ENCODE peak calls at places on chromosomes 5 and 9, in nine cellular contexts. P is RWPE1, O is astrocyte of the spinal cord, Y is HFFc6, S is Calu3, H is astrocyte of the cerebellum, Q is NB4, I is retinal pigment epithelial cell, R is fibroblast of pulmonary artery. U is an unnamed sample.

GRCh38 chr9:81791076-81791475 is 101.7 kb upstream of the TLE1 start:
- DNase-seq in O (no peak), Q (no peak), R (no peak), P (no peak), H (no peak), I (no peak), Y (no peak), S (no peak), U (no peak)

GRCh38 chr9:133285252-133285775 is 10.3 kb upstream of the ABO start:
- DNase-seq in P (no peak), O (no peak), S (no peak), Y (no peak), Q (no peak), R (no peak), H (no peak), I (no peak), U (no peak)

GRCh38 chr5:146647656-146648199 is 131.7 kb upstream of the GPR151 start:
- DNase-seq in Y (no peak), H (no peak), O (peak), R (no peak), P (no peak), I (no peak), S (no peak), Q (no peak), U (no peak)

GRCh38 chr9:33187519-33188218 is 20.5 kb upstream of the B4GALT1 start:
- DNase-seq in S (no peak), Y (peak), P (no peak), I (no peak), H (peak), Q (no peak), R (peak), O (peak), U (no peak)

GRCh38 chr5:69493235-69493925 is 790 bp downstream of the OCLN start:
- DNase-seq in R (no peak), O (no peak), S (peak), Y (no peak), Q (peak), P (peak), I (no peak), H (no peak), U (no peak)

GRCh38 chr5:15346738-15347137 is 153.2 kb upstream of the FBXL7 start:
- DNase-seq in H (no peak), P (no peak), I (no peak), Y (no peak), Q (no peak), O (no peak), R (peak), S (no peak), U (no peak)

GRCh38 chr9:97321681-97322080 is 14.2 kb downstream of the CCDC180 start:
- DNase-seq in S (no peak), O (no peak), R (no peak), Q (no peak), I (no peak), P (no peak), Y (no peak), H (no peak), U (no peak)

GRCh38 chr5:169576181-169576598 is 7.4 kb upstream of the SPDL1 start:
- DNase-seq in S (no peak), O (peak), H (peak), P (peak), I (no peak), R (peak), Y (peak), Q (no peak), U (peak)

GRCh38 chr5:155019601-155020226 is 6.2 kb downstream of the KIF4B start:
- DNase-seq in Q (no peak), P (no peak), I (no peak), H (no peak), O (no peak), S (no peak), R (no peak), Y (no peak), U (no peak)

GRCh38 chr5:155015239-155015638 is 1.7 kb downstream of the KIF4B start:
- DNase-seq in S (no peak), R (no peak), I (no peak), Q (no peak), P (no peak), O (no peak), H (no peak), Y (no peak), U (no peak)

GRCh38 chr5:155013526-155013925 is at the start of gene KIF4B:
- DNase-seq in H (no peak), Q (no peak), R (no peak), I (no peak), P (no peak), S (no peak), O (no peak), Y (no peak), U (no peak)

GRCh38 chr5:155021858-155022257 is 8.3 kb downstream of the KIF4B start:
- DNase-seq in R (no peak), I (no peak), O (no peak), H (no peak), S (no peak), Y (no peak), P (no peak), Q (no peak), U (no peak)

GRCh38 chr5:155017610-155018009 is 4.1 kb downstream of the KIF4B start:
- DNase-seq in S (no peak), Q (peak), P (no peak), H (no peak), Y (no peak), O (no peak), I (no peak), R (no peak), U (no peak)
- TF ChIP-seq CTCF in S (no peak), Q (no peak), P (no peak), H (no peak), Y (no peak), O (no peak), I (no peak), R (no peak), U (no peak)

GRCh38 chr5:42896523-42896922 is 84.8 kb upstream of the SELENOP start:
- DNase-seq in I (no peak), R (no peak), O (no peak), Q (no peak), H (no peak), S (no peak), Y (no peak), P (no peak), U (no peak)

GRCh38 chr5:42898760-42899159 is 87.1 kb upstream of the SELENOP start:
- DNase-seq in H (no peak), S (no peak), I (no peak), O (no peak), P (no peak), Y (no peak), Q (no peak), R (no peak), U (no peak)

GRCh38 chr5:42889311-42889933 is 77.7 kb upstream of the SELENOP start:
- DNase-seq in O (peak), H (peak), P (peak), R (peak), S (peak), I (peak), Y (peak), Q (peak), U (peak)

GRCh38 chr5:42888771-42889170 is 77.1 kb upstream of the SELENOP start:
- DNase-seq in R (no peak), I (no peak), Q (no peak), O (no peak), H (no peak), P (no peak), S (no peak), Y (no peak), U (no peak)

DNA sequence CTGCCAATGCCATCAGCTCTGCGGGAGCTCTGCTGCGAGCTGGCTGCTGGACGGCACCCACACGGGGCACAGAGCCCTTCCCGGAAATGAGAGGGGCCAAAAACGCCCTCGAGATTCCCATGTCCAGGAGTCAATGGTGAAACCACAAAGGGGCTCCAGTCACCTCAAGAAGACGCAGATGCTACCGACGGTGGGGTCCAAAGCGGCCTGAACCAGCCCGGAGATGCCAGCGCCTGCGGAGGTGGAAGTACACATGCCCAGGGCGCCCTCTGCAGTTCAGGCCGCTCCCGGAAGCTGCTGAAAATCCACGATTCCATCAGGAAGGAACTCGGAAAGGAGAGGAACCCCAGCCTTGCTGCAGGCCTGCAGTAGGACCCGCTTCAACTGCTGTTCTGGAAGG is 82.4 kb upstream of the SELENOP start:
- DNase-seq in I (no peak), P (no peak), Q (no peak), H (no peak), O (no peak), R (no peak), S (no peak), Y (no peak), U (no peak)
- TF ChIP-seq CTCF in I (peak), P (no peak), Q (peak), H (peak), O (peak), R (peak), S (no peak), Y (peak), U (peak)

GRCh38 chr9:120569556-120569955 is 10.4 kb downstream of the CDK5RAP2 start:
- DNase-seq in O (no peak), Y (no peak), I (no peak), H (no peak), R (no peak), P (no peak), S (no peak), Q (no peak), U (no peak)
- TF ChIP-seq CTCF in O (peak), Y (no peak), I (peak), H (peak), R (no peak), P (no peak), S (no peak), Q (no peak), U (peak)

DNA sequence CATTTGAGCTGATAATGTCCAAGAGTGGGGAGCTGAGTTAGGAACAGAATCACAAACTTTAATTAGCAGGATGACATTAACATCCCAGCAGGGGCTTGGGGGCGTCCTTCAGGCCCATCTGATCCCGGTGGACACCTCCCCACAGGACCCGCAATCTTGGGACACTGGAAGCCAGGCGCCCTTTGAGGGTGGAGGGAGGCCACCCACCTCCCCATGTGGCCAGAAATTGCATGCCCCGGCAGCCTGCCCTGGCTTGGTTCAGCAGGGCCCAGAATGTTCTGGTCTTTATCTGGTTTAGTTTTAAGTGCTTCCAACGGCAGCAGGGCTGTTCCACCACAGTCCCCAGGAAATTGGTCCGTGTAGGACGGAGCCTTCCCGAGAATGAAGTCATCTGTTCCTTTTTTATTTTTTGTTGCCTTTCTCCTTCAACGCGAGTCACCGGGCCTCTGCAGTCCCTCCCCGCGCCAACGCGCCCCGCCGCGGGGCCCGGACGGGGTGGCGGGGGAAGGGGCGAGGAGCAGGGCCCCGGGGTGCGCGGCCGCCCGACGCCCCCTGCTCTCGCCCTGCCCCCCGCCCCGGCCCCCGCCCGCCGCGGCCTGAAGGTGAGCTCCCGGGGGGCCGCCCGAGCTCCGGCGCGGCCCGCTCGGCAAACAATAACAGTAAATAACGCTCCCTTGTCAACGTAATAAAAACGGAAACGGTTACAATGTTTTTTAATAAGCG is 207.9 kb downstream of the C9orf50 start:
- DNase-seq in O (peak), P (no peak), S (peak), R (peak), H (peak), Q (peak), I (peak), Y (peak), U (peak)
- TF ChIP-seq CTCF in O (no peak), P (no peak), S (no peak), R (no peak), H (no peak), Q (no peak), I (no peak), Y (peak), U (no peak)

GRCh38 chr9:3893519-3893918 is 367.7 kb upstream of the RFX3 start:
- DNase-seq in I (no peak), S (no peak), O (no peak), P (no peak), H (no peak), Y (no peak), Q (no peak), R (no peak), U (no peak)
- TF ChIP-seq CTCF in I (no peak), S (no peak), O (no peak), P (no peak), H (no peak), Y (peak), Q (no peak), R (no peak), U (no peak)

DNA sequence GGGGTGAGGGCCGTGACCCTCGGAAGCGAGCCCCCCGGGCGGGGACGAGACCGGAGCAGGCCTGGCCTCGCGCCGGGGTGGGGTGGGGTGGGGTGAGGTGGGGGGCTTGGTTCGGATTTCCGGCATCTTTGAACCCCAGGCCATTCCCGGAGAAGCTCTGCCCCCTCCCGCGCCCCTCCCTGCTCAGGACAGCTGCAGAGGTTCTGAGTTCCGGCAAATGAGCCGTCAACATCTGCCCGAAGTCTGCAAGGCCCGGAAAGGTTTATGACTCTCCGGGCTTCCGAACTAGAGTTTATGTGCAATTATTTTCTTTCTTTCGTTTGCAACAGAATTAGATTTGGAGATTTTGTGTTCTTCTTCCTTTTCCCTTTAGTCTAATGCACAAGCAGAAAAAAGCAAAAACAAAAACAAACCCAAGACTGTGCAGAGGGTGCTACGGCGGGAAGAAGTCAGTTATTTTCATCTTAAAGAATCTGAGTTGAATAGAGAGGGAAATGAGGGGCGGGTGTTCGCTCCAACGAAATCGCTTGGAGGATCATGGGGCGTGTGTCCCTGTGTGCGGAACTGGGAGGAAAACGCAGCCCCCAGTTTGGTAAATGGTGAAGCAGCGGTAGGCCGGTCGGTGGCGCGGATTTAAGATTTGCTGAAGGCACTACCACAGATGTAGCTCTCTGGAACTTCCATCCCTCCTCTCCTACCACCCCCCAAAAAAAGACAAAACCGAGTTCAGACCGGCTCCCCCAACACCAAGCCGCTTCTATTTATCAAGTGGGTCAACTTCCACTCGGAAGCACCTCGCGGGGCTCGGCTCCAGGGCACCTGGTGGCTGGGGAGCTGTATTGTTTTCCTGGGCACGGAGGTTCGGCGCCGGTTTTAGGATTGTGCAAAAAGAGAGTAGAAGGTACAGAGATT is 4.8 kb downstream of the LHX2 start:
- DNase-seq in S (no peak), R (no peak), I (no peak), O (no peak), H (no peak), Y (no peak), Q (peak), P (no peak), U (no peak)
- TF ChIP-seq CTCF in S (no peak), R (no peak), I (peak), O (no peak), H (no peak), Y (peak), Q (no peak), P (no peak), U (no peak)

GRCh38 chr5:167725741-167726140 is 565.7 kb upstream of the WWC1 start:
- DNase-seq in I (no peak), H (no peak), R (no peak), Y (no peak), P (no peak), S (no peak), Q (no peak), O (no peak), U (no peak)
- TF ChIP-seq CTCF in I (no peak), H (no peak), R (no peak), Y (no peak), P (no peak), S (no peak), Q (no peak), O (no peak), U (no peak)

DNA sequence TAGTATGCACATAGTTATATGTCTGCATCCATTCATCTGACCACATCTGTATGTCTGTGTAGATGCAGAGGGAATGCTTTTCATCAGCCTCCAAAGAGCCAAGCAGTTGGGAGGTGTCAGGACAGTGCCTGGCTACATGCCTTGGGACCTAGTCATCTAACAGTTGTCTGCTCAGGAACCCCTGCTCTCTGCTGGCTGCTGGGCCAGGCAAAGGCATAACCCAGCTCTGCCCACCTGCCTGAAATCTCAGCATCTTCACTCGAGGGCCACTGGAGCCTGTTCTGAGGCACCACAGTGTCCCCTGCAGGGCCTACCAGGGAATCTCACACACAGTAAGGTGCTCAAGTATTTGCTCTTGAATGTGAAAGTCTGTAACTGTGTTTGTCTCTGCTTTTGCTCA is 3.7 kb downstream of the C9orf50 start:
- DNase-seq in H (no peak), O (peak), S (peak), Q (no peak), Y (peak), P (peak), I (no peak), R (peak), U (no peak)
- TF ChIP-seq CTCF in H (peak), O (peak), S (no peak), Q (peak), Y (peak), P (peak), I (peak), R (peak), U (peak)